ENCODE peak calls at places on chromosome 11, in six cellular contexts. V is stimulated activated CD4-positive, alpha-beta T cell treated with anti-CD3 and anti-CD28 coated beads, Interleukin-1b, Interleukin-23, amount 100 ng/mL, for 4 hours; K is Calu3; I is endothelial cell; N is foreskin keratinocyte; W is AG09319. Z is an unnamed sample.
A peak's percentile ranks its signal among the peaks of the same experiment; 100 is the strongest.

GRCh38 chr11:83292709-83293435 is 6.7 kb upstream of the CCDC90B start:
- DNase-seq in K (peak; percentile 28), W (no peak), N (peak; percentile 27), V (no peak), I (peak; percentile 53), Z (peak; percentile 29)

GRCh38 chr11:69817265-69818236 is 1.7 kb downstream of the FGF3 start:
- DNase-seq in I (peak; percentile 28), W (no peak), K (peak; percentile 35), N (no peak), V (no peak), Z (no peak)

GRCh38 chr11:123321641-123322040 is 108.4 kb upstream of the GRAMD1B start:
- DNase-seq in K (no peak), I (no peak), V (no peak), N (no peak), W (no peak), Z (no peak)

GRCh38 chr11:70226967-70227366 is 23.9 kb downstream of the FADD start:
- DNase-seq in I (peak; percentile 47), N (no peak), V (no peak), K (peak; percentile 24), W (no peak), Z (no peak)

GRCh38 chr11:95563173-95563572 is 226.4 kb downstream of the FAM76B start:
- DNase-seq in K (no peak), W (no peak), I (no peak), V (no peak), N (no peak), Z (no peak)

GRCh38 chr11:118657238-118657637 is 22.2 kb downstream of the TREH start:
- DNase-seq in V (no peak), I (no peak), N (no peak), K (no peak), W (no peak), Z (no peak)

GRCh38 chr11:8266246-8267241 is 2.9 kb upstream of the LMO1 start:
- DNase-seq in V (no peak), K (no peak), I (no peak), N (no peak), W (no peak), Z (no peak)

GRCh38 chr11:94762995-94763394 is 5.2 kb upstream of the AMOTL1 start:
- DNase-seq in K (no peak), W (no peak), N (no peak), I (no peak), V (no peak), Z (no peak)

GRCh38 chr11:11743216-11743615 is 98.6 kb upstream of the USP47 start:
- DNase-seq in V (no peak), K (no peak), I (no peak), N (no peak), W (no peak), Z (no peak)

GRCh38 chr11:128894685-128895084 is 3.5 kb downstream of the KCNJ5 start:
- DNase-seq in W (no peak), K (no peak), N (no peak), I (no peak), V (no peak), Z (no peak)

Z was measured in AG04450.